ENCODE peak calls at places on chromosomes 1 and 21, in ten cellular contexts. One of them, this sample, is unnamed.

GRCh38 chr1:108691128-108691885 is 803 bp upstream of the PRPF38B start:
- DNase-seq in heart left ventricle: no peak
- DNase-seq in left ventricle myocardium inferior: no peak
- DNase-seq in OCI-LY7: no peak
- DNase-seq in stomach: no peak
- DNase-seq in H9: no peak
- DNase-seq in hepatocyte: no peak
- DNase-seq in IMR-90: peak; percentile 5
- DNase-seq in SK-N-SH: no peak
- DNase-seq in CD8-positive, alpha-beta memory T cell: no peak
- DNase-seq in this sample: no peak

GRCh38 chr1:214854126-214854875 is 228.2 kb upstream of the KCNK2 start:
- DNase-seq in heart left ventricle: no peak
- DNase-seq in left ventricle myocardium inferior: no peak
- DNase-seq in OCI-LY7: no peak
- DNase-seq in stomach: no peak
- DNase-seq in H9: no peak
- DNase-seq in hepatocyte: no peak
- DNase-seq in IMR-90: peak; percentile 46
- DNase-seq in SK-N-SH: no peak
- DNase-seq in CD8-positive, alpha-beta memory T cell: no peak
- DNase-seq in this sample: no peak

GRCh38 chr1:45038240-45038639 is 26.2 kb downstream of the UROD start:
- DNase-seq in heart left ventricle: no peak
- DNase-seq in left ventricle myocardium inferior: no peak
- DNase-seq in OCI-LY7: no peak
- DNase-seq in stomach: no peak
- DNase-seq in H9: no peak
- DNase-seq in hepatocyte: no peak
- DNase-seq in IMR-90: no peak
- DNase-seq in SK-N-SH: no peak
- DNase-seq in CD8-positive, alpha-beta memory T cell: no peak
- DNase-seq in this sample: no peak

GRCh38 chr1:165254376-165254775 is 102.1 kb downstream of the LMX1A start:
- DNase-seq in heart left ventricle: no peak
- DNase-seq in left ventricle myocardium inferior: no peak
- DNase-seq in OCI-LY7: no peak
- DNase-seq in stomach: no peak
- DNase-seq in H9: no peak
- DNase-seq in hepatocyte: no peak
- DNase-seq in IMR-90: no peak
- DNase-seq in SK-N-SH: no peak
- DNase-seq in CD8-positive, alpha-beta memory T cell: no peak
- DNase-seq in this sample: no peak

GRCh38 chr1:215819114-215819513 is 252.0 kb downstream of the KCTD3 start:
- DNase-seq in heart left ventricle: no peak
- DNase-seq in left ventricle myocardium inferior: no peak
- DNase-seq in OCI-LY7: no peak
- DNase-seq in stomach: no peak
- DNase-seq in H9: no peak
- DNase-seq in hepatocyte: no peak
- DNase-seq in IMR-90: peak; percentile 79
- DNase-seq in SK-N-SH: no peak
- DNase-seq in CD8-positive, alpha-beta memory T cell: no peak
- DNase-seq in this sample: no peak

GRCh38 chr1:221439734-221440436 is 302.0 kb downstream of the DUSP10 start:
- DNase-seq in heart left ventricle: no peak
- DNase-seq in left ventricle myocardium inferior: no peak
- DNase-seq in OCI-LY7: no peak
- DNase-seq in stomach: no peak
- DNase-seq in H9: no peak
- DNase-seq in hepatocyte: peak; percentile 56
- DNase-seq in IMR-90: peak; percentile 98
- DNase-seq in SK-N-SH: no peak
- DNase-seq in CD8-positive, alpha-beta memory T cell: no peak
- DNase-seq in this sample: peak; percentile 28

GRCh38 chr1:53654216-53655210 is 84.5 kb downstream of the GLIS1 start:
- DNase-seq in heart left ventricle: no peak
- DNase-seq in left ventricle myocardium inferior: no peak
- DNase-seq in OCI-LY7: no peak
- DNase-seq in stomach: no peak
- DNase-seq in H9: no peak
- DNase-seq in hepatocyte: no peak
- DNase-seq in IMR-90: peak; percentile 93
- DNase-seq in SK-N-SH: no peak
- DNase-seq in CD8-positive, alpha-beta memory T cell: no peak
- DNase-seq in this sample: no peak

GRCh38 chr1:4986266-4986665 is 331.9 kb downstream of the AJAP1 start:
- DNase-seq in heart left ventricle: no peak
- DNase-seq in left ventricle myocardium inferior: no peak
- DNase-seq in OCI-LY7: no peak
- DNase-seq in stomach: no peak
- DNase-seq in H9: no peak
- DNase-seq in hepatocyte: no peak
- DNase-seq in IMR-90: no peak
- DNase-seq in SK-N-SH: no peak
- DNase-seq in CD8-positive, alpha-beta memory T cell: no peak
- DNase-seq in this sample: no peak

GRCh38 chr1:24588573-24588972 is 32.7 kb downstream of the NCMAP start:
- DNase-seq in heart left ventricle: no peak
- DNase-seq in left ventricle myocardium inferior: no peak
- DNase-seq in OCI-LY7: no peak
- DNase-seq in stomach: no peak
- DNase-seq in H9: no peak
- DNase-seq in hepatocyte: no peak
- DNase-seq in IMR-90: no peak
- DNase-seq in SK-N-SH: no peak
- DNase-seq in CD8-positive, alpha-beta memory T cell: no peak
- DNase-seq in this sample: no peak

GRCh38 chr1:26848499-26848898 is 14.4 kb upstream of the SFN start:
- DNase-seq in heart left ventricle: no peak
- DNase-seq in left ventricle myocardium inferior: no peak
- DNase-seq in OCI-LY7: no peak
- DNase-seq in stomach: no peak
- DNase-seq in H9: no peak
- DNase-seq in hepatocyte: no peak
- DNase-seq in IMR-90: no peak
- DNase-seq in SK-N-SH: no peak
- DNase-seq in CD8-positive, alpha-beta memory T cell: no peak
- DNase-seq in this sample: no peak

GRCh38 chr21:34552324-34553198 is 40.6 kb upstream of the KCNE1 start:
- DNase-seq in heart left ventricle: no peak
- DNase-seq in left ventricle myocardium inferior: no peak
- DNase-seq in OCI-LY7: no peak
- DNase-seq in stomach: no peak
- DNase-seq in H9: no peak
- DNase-seq in hepatocyte: no peak
- DNase-seq in IMR-90: no peak
- DNase-seq in SK-N-SH: no peak
- DNase-seq in CD8-positive, alpha-beta memory T cell: no peak
- DNase-seq in this sample: no peak

GRCh38 chr1:114384922-114385321 is 126.1 kb downstream of the TRIM33 start:
- DNase-seq in heart left ventricle: no peak
- DNase-seq in left ventricle myocardium inferior: no peak
- DNase-seq in OCI-LY7: no peak
- DNase-seq in stomach: no peak
- DNase-seq in H9: no peak
- DNase-seq in hepatocyte: no peak
- DNase-seq in IMR-90: no peak
- DNase-seq in SK-N-SH: no peak
- DNase-seq in CD8-positive, alpha-beta memory T cell: no peak
- DNase-seq in this sample: no peak

DNA sequence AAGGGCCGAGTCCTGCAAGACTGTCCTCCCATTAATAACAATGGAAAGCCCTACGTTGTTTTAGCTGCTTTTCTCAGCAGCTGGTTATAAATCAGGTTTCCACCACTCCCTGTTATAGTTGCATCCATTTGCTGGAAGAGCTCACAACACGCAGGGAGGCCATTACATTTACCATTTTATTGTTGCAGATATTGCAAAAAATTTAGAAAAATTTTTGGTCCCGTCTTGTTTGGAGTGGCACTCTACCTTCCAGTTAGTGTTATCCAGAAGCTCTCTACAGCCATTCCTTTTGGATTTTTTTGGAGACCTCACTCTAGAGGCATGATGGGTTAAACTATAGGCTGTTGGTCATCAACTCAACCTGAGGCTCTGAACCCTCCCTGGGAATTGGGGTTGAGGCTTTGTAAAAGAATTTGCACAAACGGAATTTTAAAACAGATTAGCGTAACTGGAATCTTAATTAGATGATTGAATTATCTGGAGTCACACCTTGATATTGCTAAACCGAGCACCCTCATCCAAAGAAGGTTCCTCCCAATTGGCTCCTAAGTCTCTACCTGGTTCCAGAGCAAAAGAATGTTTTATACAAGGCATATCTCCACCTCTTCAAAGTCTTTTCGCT is 1532.0 kb upstream of the TPTE start:
- DNase-seq in heart left ventricle: no peak
- DNase-seq in left ventricle myocardium inferior: no peak
- DNase-seq in OCI-LY7: no peak
- DNase-seq in stomach: no peak
- DNase-seq in H9: no peak
- DNase-seq in hepatocyte: no peak
- DNase-seq in IMR-90: no peak
- DNase-seq in SK-N-SH: no peak
- DNase-seq in CD8-positive, alpha-beta memory T cell: no peak
- DNase-seq in this sample: no peak
- H3K9me3 ChIP-seq in heart left ventricle: no peaks in the 10 kb centered on the region
- H3K9me3 ChIP-seq in left ventricle myocardium inferior: peaks cover 14% of the 10 kb centered on the region
- H3K9me3 ChIP-seq in OCI-LY7: peaks cover 30% of the 10 kb centered on the region
- H3K9me3 ChIP-seq in stomach: no peaks in the 10 kb centered on the region
- H3K9me3 ChIP-seq in H9: peaks cover 60% of the 10 kb centered on the region
- H3K9me3 ChIP-seq in hepatocyte: peaks cover 20% of the 10 kb centered on the region
- H3K9me3 ChIP-seq in IMR-90: peaks cover 47% of the 10 kb centered on the region
- H3K9me3 ChIP-seq in SK-N-SH: no peaks in the 10 kb centered on the region
- H3K9me3 ChIP-seq in CD8-positive, alpha-beta memory T cell: no peaks in the 10 kb centered on the region
- H3K9me3 ChIP-seq in this sample: peaks cover 52% of the 10 kb centered on the region

DNA sequence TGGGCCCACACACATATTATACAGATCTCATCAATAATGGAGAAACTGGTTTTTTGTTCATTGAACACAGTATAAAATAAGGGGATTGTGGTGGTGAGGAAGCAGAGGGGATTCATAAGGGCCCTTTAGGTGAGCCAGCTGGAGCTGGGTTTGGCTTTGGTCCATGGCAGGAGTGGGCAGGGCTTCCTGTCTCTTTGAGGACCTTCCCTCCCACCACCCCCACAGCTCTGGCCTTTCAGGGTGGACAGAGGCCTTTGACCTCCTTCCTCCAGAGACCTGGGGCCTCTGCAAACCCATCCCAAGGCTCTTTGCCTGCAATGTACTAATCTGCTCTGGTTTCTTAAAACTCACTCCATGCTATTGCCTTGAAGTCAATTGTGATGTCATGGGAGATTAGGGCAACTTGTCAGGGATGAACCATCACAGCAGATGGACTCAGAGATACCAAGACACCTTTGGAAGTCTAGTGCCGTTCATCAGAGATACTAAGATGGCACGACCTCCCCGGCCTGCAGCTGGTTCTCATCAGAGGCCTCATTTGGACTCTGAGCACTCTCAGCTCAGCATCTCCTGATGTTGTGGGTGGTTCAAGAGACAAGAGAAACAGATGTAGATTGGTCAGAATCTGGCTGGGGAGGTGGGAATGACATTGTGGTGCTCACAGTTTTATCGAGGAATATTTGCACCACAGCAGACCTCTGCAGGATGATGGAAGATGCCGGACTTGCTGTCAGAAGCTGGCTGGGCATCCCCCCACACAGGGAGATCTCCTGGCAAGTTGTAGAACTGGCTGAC is 37.9 kb downstream of the LHX4 start:
- DNase-seq in heart left ventricle: peak; percentile 16
- DNase-seq in left ventricle myocardium inferior: no peak
- DNase-seq in OCI-LY7: no peak
- DNase-seq in stomach: no peak
- DNase-seq in H9: peak; percentile 17
- DNase-seq in hepatocyte: no peak
- DNase-seq in IMR-90: no peak
- DNase-seq in SK-N-SH: no peak
- DNase-seq in CD8-positive, alpha-beta memory T cell: no peak
- DNase-seq in this sample: no peak
- H3K9me3 ChIP-seq in heart left ventricle: no peaks in the 10 kb centered on the region
- H3K9me3 ChIP-seq in left ventricle myocardium inferior: no peaks in the 10 kb centered on the region
- H3K9me3 ChIP-seq in OCI-LY7: no peaks in the 10 kb centered on the region
- H3K9me3 ChIP-seq in stomach: no peaks in the 10 kb centered on the region
- H3K9me3 ChIP-seq in H9: no peaks in the 10 kb centered on the region
- H3K9me3 ChIP-seq in hepatocyte: no peaks in the 10 kb centered on the region
- H3K9me3 ChIP-seq in IMR-90: no peaks in the 10 kb centered on the region
- H3K9me3 ChIP-seq in SK-N-SH: no peaks in the 10 kb centered on the region
- H3K9me3 ChIP-seq in CD8-positive, alpha-beta memory T cell: no peaks in the 10 kb centered on the region
- H3K9me3 ChIP-seq in this sample: no peaks in the 10 kb centered on the region

GRCh38 chr21:9774347-9774746 is 747.0 kb upstream of the TPTE start:
- DNase-seq in heart left ventricle: no peak
- DNase-seq in left ventricle myocardium inferior: no peak
- DNase-seq in OCI-LY7: no peak
- DNase-seq in stomach: no peak
- DNase-seq in H9: no peak
- DNase-seq in hepatocyte: no peak
- DNase-seq in IMR-90: no peak
- DNase-seq in SK-N-SH: no peak
- DNase-seq in CD8-positive, alpha-beta memory T cell: no peak
- DNase-seq in this sample: no peak
- H3K9me3 ChIP-seq in heart left ventricle: no peaks in the 10 kb centered on the region
- H3K9me3 ChIP-seq in left ventricle myocardium inferior: peaks cover 29% of the 10 kb centered on the region
- H3K9me3 ChIP-seq in OCI-LY7: peaks cover 31% of the 10 kb centered on the region
- H3K9me3 ChIP-seq in stomach: peaks cover 8% of the 10 kb centered on the region
- H3K9me3 ChIP-seq in H9: peaks cover 99% of the 10 kb centered on the region
- H3K9me3 ChIP-seq in hepatocyte: peaks cover 28% of the 10 kb centered on the region
- H3K9me3 ChIP-seq in IMR-90: peaks cover 48% of the 10 kb centered on the region
- H3K9me3 ChIP-seq in SK-N-SH: no peaks in the 10 kb centered on the region
- H3K9me3 ChIP-seq in CD8-positive, alpha-beta memory T cell: peaks cover 8% of the 10 kb centered on the region
- H3K9me3 ChIP-seq in this sample: peaks cover 11% of the 10 kb centered on the region

DNA sequence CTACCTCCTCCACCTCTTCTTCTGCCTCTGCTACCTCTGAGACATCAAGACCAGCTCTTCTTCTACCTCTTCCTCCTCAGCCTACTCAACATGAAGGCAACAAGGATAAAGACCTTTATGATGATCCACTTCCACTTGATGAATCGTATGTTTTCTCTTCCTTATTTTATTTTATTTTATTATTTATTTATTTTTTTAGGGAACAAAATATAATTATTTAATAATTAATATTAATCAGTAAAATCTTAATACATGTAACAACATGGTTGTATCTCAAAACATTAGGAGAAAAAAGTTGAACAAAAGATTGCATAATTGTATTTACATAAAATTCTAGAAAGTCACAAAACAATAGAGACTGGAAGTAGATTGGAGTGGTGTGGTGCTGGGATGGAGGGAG is 13.1 kb upstream of the HRNR start:
- DNase-seq in heart left ventricle: no peak
- DNase-seq in left ventricle myocardium inferior: no peak
- DNase-seq in OCI-LY7: no peak
- DNase-seq in stomach: no peak
- DNase-seq in H9: no peak
- DNase-seq in hepatocyte: no peak
- DNase-seq in IMR-90: no peak
- DNase-seq in SK-N-SH: no peak
- DNase-seq in CD8-positive, alpha-beta memory T cell: no peak
- DNase-seq in this sample: no peak
- H3K9me3 ChIP-seq in heart left ventricle: no peaks in the 10 kb centered on the region
- H3K9me3 ChIP-seq in left ventricle myocardium inferior: peaks cover 16% of the 10 kb centered on the region
- H3K9me3 ChIP-seq in OCI-LY7: no peaks in the 10 kb centered on the region
- H3K9me3 ChIP-seq in stomach: no peaks in the 10 kb centered on the region
- H3K9me3 ChIP-seq in H9: peaks cover 40% of the 10 kb centered on the region
- H3K9me3 ChIP-seq in hepatocyte: no peaks in the 10 kb centered on the region
- H3K9me3 ChIP-seq in IMR-90: no peaks in the 10 kb centered on the region
- H3K9me3 ChIP-seq in SK-N-SH: no peaks in the 10 kb centered on the region
- H3K9me3 ChIP-seq in CD8-positive, alpha-beta memory T cell: no peaks in the 10 kb centered on the region
- H3K9me3 ChIP-seq in this sample: no peaks in the 10 kb centered on the region